ENCODE peak calls at places on chromosomes 12 and 14, in four cellular contexts. D, N, F and V are unnamed samples.
A peak's percentile ranks its signal among the peaks of the same experiment; 100 is the strongest.

GRCh38 chr12:10213168-10214130 is 772 bp downstream of the GABARAPL1 start:
- DNase-seq in F (peak; percentile 88), N (peak; percentile 59), D (peak; percentile 90), V (peak; percentile 90)

GRCh38 chr12:11829764-11830194 is 180.3 kb downstream of the ETV6 start:
- DNase-seq in F (no peak), N (no peak), D (no peak), V (no peak)

GRCh38 chr14:74510211-74510931 is 16.8 kb downstream of the ISCA2 start:
- DNase-seq in D (no peak), N (no peak), F (peak; percentile 42), V (no peak)

GRCh38 chr12:58566599-58566998 is 353.7 kb downstream of the LRIG3 start:
- DNase-seq in N (no peak), D (peak; percentile 11), F (no peak), V (peak; percentile 74)

GRCh38 chr12:67161322-67161918 is 107.7 kb upstream of the CAND1 start:
- DNase-seq in D (peak; percentile 47), N (peak; percentile 54), F (no peak), V (peak; percentile 30)

GRCh38 chr14:99755629-99756603 is 37.3 kb upstream of the EML1 start:
- DNase-seq in D (peak; percentile 90), F (peak; percentile 93), N (no peak), V (peak; percentile 94)

GRCh38 chr12:105278043-105278697 is 42.2 kb upstream of the APPL2 start:
- DNase-seq in N (no peak), D (peak; percentile 49), F (no peak), V (peak; percentile 10)

GRCh38 chr14:100159107-100159864 is at the start of gene DEGS2:
- DNase-seq in N (peak; percentile 54), D (no peak), F (no peak), V (no peak)

GRCh38 chr12:72272731-72273498 is 745 bp downstream of the TRHDE start:
- DNase-seq in F (peak; percentile 60), N (no peak), D (no peak), V (no peak)

GRCh38 chr14:68390731-68391130 is 402.1 kb downstream of the ZFP36L1 start:
- DNase-seq in D (peak; percentile 82), F (no peak), N (no peak), V (no peak)

GRCh38 chr12:12266389-12266872 is 413 bp downstream of the LRP6 start:
- DNase-seq in N (no peak), D (no peak), F (no peak), V (no peak)

GRCh38 chr12:6080149-6081045 is 44.1 kb downstream of the VWF start:
- DNase-seq in N (no peak), F (no peak), D (no peak), V (no peak)

GRCh38 chr12:50545783-50546182 is 41.0 kb downstream of the DIP2B start:
- DNase-seq in F (no peak), N (no peak), D (no peak), V (no peak)

GRCh38 chr12:78241472-78241871 is 410.8 kb downstream of the NAV3 start:
- DNase-seq in N (no peak), F (no peak), D (no peak), V (no peak)

GRCh38 chr12:115398311-115398781 is 714.4 kb upstream of the TBX3 start:
- DNase-seq in N (no peak), D (no peak), F (no peak), V (no peak)

GRCh38 chr14:93970589-93970966 is 5.8 kb downstream of the ASB2 start:
- DNase-seq in F (no peak), N (peak; percentile 71), D (no peak), V (no peak)

GRCh38 chr12:51406859-51407258 is 15.7 kb upstream of the GALNT6 start:
- DNase-seq in N (no peak), D (no peak), F (no peak), V (no peak)

GRCh38 chr12:117013726-117014125 is 85.5 kb downstream of the TESC start:
- DNase-seq in N (no peak), D (no peak), F (no peak), V (no peak)

GRCh38 chr12:53200458-53201169 is 6.4 kb downstream of the ITGB7 start:
- DNase-seq in D (peak; percentile 45), F (no peak), N (peak; percentile 51), V (no peak)

GRCh38 chr12:80187660-80188090 is 88.3 kb downstream of the OTOGL start:
- DNase-seq in D (peak; percentile 43), F (no peak), N (peak; percentile 22), V (no peak)

GRCh38 chr12:55829967-55830600 is 697 bp upstream of the DNAJC14 start:
- DNase-seq in F (peak; percentile 74), D (no peak), N (peak; percentile 31), V (no peak)

GRCh38 chr12:108457006-108457733 is 57.9 kb upstream of the FICD start:
- DNase-seq in F (no peak), D (peak; percentile 45), N (peak; percentile 28), V (peak; percentile 38)

GRCh38 chr14:67620217-67620789 is 583 bp downstream of the ARG2 start:
- DNase-seq in F (no peak), N (peak; percentile 10), D (peak; percentile 13), V (no peak)

GRCh38 chr12:47736877-47737676 is 11.8 kb upstream of the ENDOU start:
- DNase-seq in N (no peak), F (peak; percentile 92), D (peak; percentile 89), V (peak; percentile 69)

GRCh38 chr14:104387000-104387384 is 192.6 kb upstream of the C14orf180 start:
- DNase-seq in F (no peak), N (no peak), D (no peak), V (no peak)

GRCh38 chr12:127822743-127823433 is 444.1 kb upstream of the TMEM132C start:
- DNase-seq in D (peak; percentile 35), F (no peak), N (no peak), V (no peak)

GRCh38 chr12:57182918-57183575 is 33.5 kb upstream of the NXPH4 start:
- DNase-seq in D (peak; percentile 70), N (peak; percentile 82), F (peak; percentile 85), V (no peak)

GRCh38 chr14:98189521-98189920 is 1082.5 kb downstream of the BCL11B start:
- DNase-seq in N (peak; percentile 87), D (no peak), F (no peak), V (no peak)

GRCh38 chr12:114631242-114631641 is 52.7 kb downstream of the TBX3 start:
- DNase-seq in F (no peak), D (no peak), N (no peak), V (no peak)

GRCh38 chr12:57611116-57611809 is at the start of gene ARHGEF25:
- DNase-seq in D (peak; percentile 37), F (peak; percentile 82), N (peak; percentile 32), V (no peak)

GRCh38 chr12:65504417-65504816 is 225.9 kb downstream of the MSRB3 start:
- DNase-seq in N (no peak), F (no peak), D (no peak), V (no peak)

GRCh38 chr12:9673404-9674225 is 4.1 kb downstream of the CLEC2D start:
- DNase-seq in N (peak; percentile 58), D (peak; percentile 93), F (peak; percentile 55), V (peak; percentile 78)

GRCh38 chr12:103771466-103771865 is 69.6 kb downstream of the NT5DC3 start:
- DNase-seq in D (peak; percentile 53), F (peak; percentile 60), N (no peak), V (no peak)

GRCh38 chr14:44803239-44803905 is 158.4 kb downstream of the KLHL28 start:
- DNase-seq in D (peak; percentile 87), N (no peak), F (no peak), V (peak; percentile 48)

GRCh38 chr12:131942671-131943070 is 7.1 kb upstream of the EP400 start:
- DNase-seq in D (no peak), N (no peak), F (no peak), V (no peak)